ENCODE peak calls at places on chromosomes 12 and 14, in ten cellular contexts. One of them, this sample, is unnamed.
A peak's percentile ranks its signal among the peaks of the same experiment; 100 is the strongest.

GRCh38 chr12:43550831-43551270 is 1.2 kb downstream of the ADAMTS20 start:
- DNase-seq in thoracic aorta: no peak
- DNase-seq in WERI-Rb-1: peak; percentile 20
- DNase-seq in fibroblast of lung: no peak
- DNase-seq in aorta: no peak
- DNase-seq in astrocyte: no peak
- DNase-seq in HL-60: no peak
- DNase-seq in RWPE1: no peak
- DNase-seq in pancreas: no peak
- DNase-seq in A673: no peak
- DNase-seq in this sample: no peak

GRCh38 chr12:113133036-113133435 is 2.5 kb downstream of the RASAL1 start:
- DNase-seq in thoracic aorta: no peak
- DNase-seq in WERI-Rb-1: no peak
- DNase-seq in fibroblast of lung: no peak
- DNase-seq in aorta: no peak
- DNase-seq in astrocyte: no peak
- DNase-seq in HL-60: no peak
- DNase-seq in RWPE1: no peak
- DNase-seq in pancreas: no peak
- DNase-seq in A673: no peak
- DNase-seq in this sample: peak; percentile 32

GRCh38 chr14:69077841-69078240 is 75.1 kb downstream of the DCAF5 start:
- DNase-seq in thoracic aorta: no peak
- DNase-seq in WERI-Rb-1: no peak
- DNase-seq in fibroblast of lung: peak; percentile 97
- DNase-seq in aorta: no peak
- DNase-seq in astrocyte: peak; percentile 95
- DNase-seq in HL-60: no peak
- DNase-seq in RWPE1: peak; percentile 50
- DNase-seq in pancreas: no peak
- DNase-seq in A673: peak; percentile 28
- DNase-seq in this sample: no peak

GRCh38 chr14:30584058-30584630 is 25.2 kb downstream of the G2E3 start:
- DNase-seq in thoracic aorta: no peak
- DNase-seq in WERI-Rb-1: no peak
- DNase-seq in fibroblast of lung: no peak
- DNase-seq in aorta: no peak
- DNase-seq in astrocyte: no peak
- DNase-seq in HL-60: no peak
- DNase-seq in RWPE1: no peak
- DNase-seq in pancreas: no peak
- DNase-seq in A673: no peak
- DNase-seq in this sample: no peak

GRCh38 chr14:76091036-76091435 is 60.7 kb upstream of the GPATCH2L start:
- DNase-seq in thoracic aorta: no peak
- DNase-seq in WERI-Rb-1: peak; percentile 85
- DNase-seq in fibroblast of lung: no peak
- DNase-seq in aorta: no peak
- DNase-seq in astrocyte: no peak
- DNase-seq in HL-60: no peak
- DNase-seq in RWPE1: no peak
- DNase-seq in pancreas: no peak
- DNase-seq in A673: no peak
- DNase-seq in this sample: peak; percentile 73

GRCh38 chr14:105857223-105857815 is 330.9 kb downstream of the TMEM121 start:
- DNase-seq in thoracic aorta: no peak
- DNase-seq in WERI-Rb-1: no peak
- DNase-seq in fibroblast of lung: no peak
- DNase-seq in aorta: peak; percentile 56
- DNase-seq in astrocyte: no peak
- DNase-seq in HL-60: no peak
- DNase-seq in RWPE1: no peak
- DNase-seq in pancreas: no peak
- DNase-seq in A673: no peak
- DNase-seq in this sample: peak; percentile 9

GRCh38 chr12:107169200-107169599 is 75.9 kb upstream of the CRY1 start:
- DNase-seq in thoracic aorta: no peak
- DNase-seq in WERI-Rb-1: no peak
- DNase-seq in fibroblast of lung: no peak
- DNase-seq in aorta: no peak
- DNase-seq in astrocyte: no peak
- DNase-seq in HL-60: no peak
- DNase-seq in RWPE1: peak; percentile 26
- DNase-seq in pancreas: no peak
- DNase-seq in A673: no peak
- DNase-seq in this sample: no peak

GRCh38 chr12:15728118-15728598 is 61.0 kb downstream of the EPS8 start:
- DNase-seq in thoracic aorta: no peak
- DNase-seq in WERI-Rb-1: no peak
- DNase-seq in fibroblast of lung: peak; percentile 76
- DNase-seq in aorta: no peak
- DNase-seq in astrocyte: peak; percentile 67
- DNase-seq in HL-60: no peak
- DNase-seq in RWPE1: no peak
- DNase-seq in pancreas: no peak
- DNase-seq in A673: peak; percentile 74
- DNase-seq in this sample: no peak

GRCh38 chr12:23039834-23040233 is 414.9 kb downstream of the ETNK1 start:
- DNase-seq in thoracic aorta: no peak
- DNase-seq in WERI-Rb-1: no peak
- DNase-seq in fibroblast of lung: peak; percentile 32
- DNase-seq in aorta: no peak
- DNase-seq in astrocyte: peak; percentile 16
- DNase-seq in HL-60: no peak
- DNase-seq in RWPE1: no peak
- DNase-seq in pancreas: no peak
- DNase-seq in A673: no peak
- DNase-seq in this sample: no peak

GRCh38 chr12:84642201-84642600 is 270.4 kb downstream of the SLC6A15 start:
- DNase-seq in thoracic aorta: no peak
- DNase-seq in WERI-Rb-1: no peak
- DNase-seq in fibroblast of lung: no peak
- DNase-seq in aorta: no peak
- DNase-seq in astrocyte: no peak
- DNase-seq in HL-60: no peak
- DNase-seq in RWPE1: no peak
- DNase-seq in pancreas: no peak
- DNase-seq in A673: peak; percentile 17
- DNase-seq in this sample: no peak

GRCh38 chr14:71089974-71090373 is 182.7 kb downstream of the PCNX1 start:
- DNase-seq in thoracic aorta: no peak
- DNase-seq in WERI-Rb-1: no peak
- DNase-seq in fibroblast of lung: peak; percentile 51
- DNase-seq in aorta: no peak
- DNase-seq in astrocyte: peak; percentile 34
- DNase-seq in HL-60: no peak
- DNase-seq in RWPE1: no peak
- DNase-seq in pancreas: no peak
- DNase-seq in A673: no peak
- DNase-seq in this sample: no peak

GRCh38 chr12:32502693-32503510 is 103.5 kb downstream of the FGD4 start:
- DNase-seq in thoracic aorta: no peak
- DNase-seq in WERI-Rb-1: no peak
- DNase-seq in fibroblast of lung: peak; percentile 21
- DNase-seq in aorta: no peak
- DNase-seq in astrocyte: peak; percentile 18
- DNase-seq in HL-60: peak; percentile 75
- DNase-seq in RWPE1: no peak
- DNase-seq in pancreas: no peak
- DNase-seq in A673: peak; percentile 40
- DNase-seq in this sample: peak; percentile 65

GRCh38 chr12:19431407-19432308 is 7.6 kb upstream of the AEBP2 start:
- DNase-seq in thoracic aorta: no peak
- DNase-seq in WERI-Rb-1: peak; percentile 62
- DNase-seq in fibroblast of lung: peak; percentile 88
- DNase-seq in aorta: no peak
- DNase-seq in astrocyte: peak; percentile 87
- DNase-seq in HL-60: no peak
- DNase-seq in RWPE1: peak; percentile 88
- DNase-seq in pancreas: no peak
- DNase-seq in A673: peak; percentile 56
- DNase-seq in this sample: no peak

GRCh38 chr12:101743724-101744472 is 4.6 kb upstream of the SYCP3 start:
- DNase-seq in thoracic aorta: no peak
- DNase-seq in WERI-Rb-1: no peak
- DNase-seq in fibroblast of lung: no peak
- DNase-seq in aorta: no peak
- DNase-seq in astrocyte: no peak
- DNase-seq in HL-60: no peak
- DNase-seq in RWPE1: no peak
- DNase-seq in pancreas: no peak
- DNase-seq in A673: peak; percentile 4
- DNase-seq in this sample: no peak

GRCh38 chr12:13044859-13045384 is 741 bp downstream of the FAM234B start:
- DNase-seq in thoracic aorta: no peak
- DNase-seq in WERI-Rb-1: no peak
- DNase-seq in fibroblast of lung: peak; percentile 3
- DNase-seq in aorta: no peak
- DNase-seq in astrocyte: peak; percentile 2
- DNase-seq in HL-60: no peak
- DNase-seq in RWPE1: peak; percentile 19
- DNase-seq in pancreas: no peak
- DNase-seq in A673: no peak
- DNase-seq in this sample: no peak

GRCh38 chr12:112241176-112241575 is 115.8 kb downstream of the TRAFD1 start:
- DNase-seq in thoracic aorta: no peak
- DNase-seq in WERI-Rb-1: no peak
- DNase-seq in fibroblast of lung: no peak
- DNase-seq in aorta: no peak
- DNase-seq in astrocyte: no peak
- DNase-seq in HL-60: no peak
- DNase-seq in RWPE1: no peak
- DNase-seq in pancreas: no peak
- DNase-seq in A673: no peak
- DNase-seq in this sample: no peak

GRCh38 chr12:62146323-62146722 is 113.9 kb upstream of the USP15 start:
- DNase-seq in thoracic aorta: no peak
- DNase-seq in WERI-Rb-1: no peak
- DNase-seq in fibroblast of lung: no peak
- DNase-seq in aorta: no peak
- DNase-seq in astrocyte: no peak
- DNase-seq in HL-60: peak; percentile 72
- DNase-seq in RWPE1: no peak
- DNase-seq in pancreas: no peak
- DNase-seq in A673: no peak
- DNase-seq in this sample: no peak
- H3K27ac ChIP-seq in thoracic aorta: no peak overlapping the region
- H3K27ac ChIP-seq in WERI-Rb-1: no peak overlapping the region
- H3K27ac ChIP-seq in fibroblast of lung: no peak overlapping the region
- H3K27ac ChIP-seq in aorta: no peak overlapping the region
- H3K27ac ChIP-seq in astrocyte: no peak overlapping the region
- H3K27ac ChIP-seq in HL-60: peak overlapping the region; percentile 30
- H3K27ac ChIP-seq in RWPE1: no peak overlapping the region
- H3K27ac ChIP-seq in pancreas: no peak overlapping the region
- H3K27ac ChIP-seq in A673: no peak overlapping the region
- H3K27ac ChIP-seq in this sample: no peak overlapping the region

DNA sequence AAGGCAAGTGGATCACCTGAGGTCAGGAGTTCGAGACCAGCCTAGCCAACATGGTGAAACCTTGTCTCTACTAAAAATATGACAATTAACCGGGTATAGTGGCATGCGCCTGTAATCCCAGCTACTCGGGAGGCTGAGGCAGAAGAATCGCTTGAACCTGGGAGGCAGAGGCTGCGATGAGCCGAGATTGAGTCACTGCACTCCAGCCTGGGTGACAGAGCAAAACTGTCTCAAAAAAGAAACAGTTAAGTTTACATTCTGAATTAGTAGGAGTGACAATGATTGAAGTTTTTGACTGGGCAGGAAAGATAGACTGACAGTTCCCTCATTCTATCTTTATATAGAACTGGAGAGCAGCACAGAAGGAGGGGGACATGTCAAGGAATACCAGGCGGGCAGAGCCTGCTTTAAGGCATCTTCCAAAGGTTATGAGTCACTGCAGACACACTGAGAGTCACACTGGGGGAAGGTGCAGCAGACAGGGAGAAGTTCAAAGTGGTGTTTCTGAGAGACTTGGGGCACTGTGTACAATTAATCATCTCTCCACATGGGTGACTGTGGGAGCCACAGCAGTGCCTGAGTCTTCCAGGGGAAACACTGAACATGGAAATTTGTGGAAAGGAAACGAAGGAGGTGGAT is 42.8 kb upstream of the RNASE3 start:
- DNase-seq in thoracic aorta: no peak
- DNase-seq in WERI-Rb-1: no peak
- DNase-seq in fibroblast of lung: peak; percentile 35
- DNase-seq in aorta: no peak
- DNase-seq in astrocyte: peak; percentile 10
- DNase-seq in HL-60: no peak
- DNase-seq in RWPE1: peak; percentile 25
- DNase-seq in pancreas: no peak
- DNase-seq in A673: no peak
- DNase-seq in this sample: no peak
- H3K27ac ChIP-seq in thoracic aorta: no peak overlapping the region
- H3K27ac ChIP-seq in WERI-Rb-1: no peak overlapping the region
- H3K27ac ChIP-seq in fibroblast of lung: no peak overlapping the region
- H3K27ac ChIP-seq in aorta: no peak overlapping the region
- H3K27ac ChIP-seq in astrocyte: no peak overlapping the region
- H3K27ac ChIP-seq in HL-60: no peak overlapping the region
- H3K27ac ChIP-seq in RWPE1: no peak overlapping the region
- H3K27ac ChIP-seq in pancreas: peak overlapping the region; percentile 4
- H3K27ac ChIP-seq in A673: no peak overlapping the region
- H3K27ac ChIP-seq in this sample: no peak overlapping the region

GRCh38 chr14:104436741-104437701 is 142.5 kb upstream of the C14orf180 start:
- DNase-seq in thoracic aorta: no peak
- DNase-seq in WERI-Rb-1: no peak
- DNase-seq in fibroblast of lung: no peak
- DNase-seq in aorta: peak; percentile 53
- DNase-seq in astrocyte: no peak
- DNase-seq in HL-60: no peak
- DNase-seq in RWPE1: no peak
- DNase-seq in pancreas: peak; percentile 63
- DNase-seq in A673: no peak
- DNase-seq in this sample: no peak
- H3K27ac ChIP-seq in thoracic aorta: peak overlapping the region; percentile 17
- H3K27ac ChIP-seq in WERI-Rb-1: no peak overlapping the region
- H3K27ac ChIP-seq in fibroblast of lung: no peak overlapping the region
- H3K27ac ChIP-seq in aorta: no peak overlapping the region
- H3K27ac ChIP-seq in astrocyte: no peak overlapping the region
- H3K27ac ChIP-seq in HL-60: no peak overlapping the region
- H3K27ac ChIP-seq in RWPE1: no peak overlapping the region
- H3K27ac ChIP-seq in pancreas: peak overlapping the region; percentile 64
- H3K27ac ChIP-seq in A673: no peak overlapping the region
- H3K27ac ChIP-seq in this sample: peak overlapping the region; percentile 50

GRCh38 chr12:132604108-132605054 is 6.0 kb downstream of the LRCOL1 start:
- DNase-seq in thoracic aorta: no peak
- DNase-seq in WERI-Rb-1: peak; percentile 6
- DNase-seq in fibroblast of lung: no peak
- DNase-seq in aorta: no peak
- DNase-seq in astrocyte: no peak
- DNase-seq in HL-60: no peak
- DNase-seq in RWPE1: no peak
- DNase-seq in pancreas: no peak
- DNase-seq in A673: no peak
- DNase-seq in this sample: no peak
- H3K27ac ChIP-seq in thoracic aorta: no peak overlapping the region
- H3K27ac ChIP-seq in WERI-Rb-1: no peak overlapping the region
- H3K27ac ChIP-seq in fibroblast of lung: no peak overlapping the region
- H3K27ac ChIP-seq in aorta: no peak overlapping the region
- H3K27ac ChIP-seq in astrocyte: no peak overlapping the region
- H3K27ac ChIP-seq in HL-60: no peak overlapping the region
- H3K27ac ChIP-seq in RWPE1: no peak overlapping the region
- H3K27ac ChIP-seq in pancreas: no peak overlapping the region
- H3K27ac ChIP-seq in A673: no peak overlapping the region
- H3K27ac ChIP-seq in this sample: no peak overlapping the region

This sample was measured in testis.